ENCODE peak calls at places on chromosomes 11 and 22, in five cellular contexts. One of them, this sample, is unnamed.

GRCh38 chr11:58888579-58888978 is 44.1 kb upstream of the GLYATL2 start:
- DNase-seq in stomach: no peak
- DNase-seq in CD4-positive, CD25-positive, alpha-beta regulatory T cell: no peak
- DNase-seq in aorta: no peak
- DNase-seq in DND-41: no peak
- DNase-seq in this sample: no peak

GRCh38 chr22:26131755-26132154 is 37.5 kb upstream of the SEZ6L start:
- DNase-seq in stomach: no peak
- DNase-seq in CD4-positive, CD25-positive, alpha-beta regulatory T cell: no peak
- DNase-seq in aorta: no peak
- DNase-seq in DND-41: no peak
- DNase-seq in this sample: no peak

GRCh38 chr22:27113211-27114030 is 456.0 kb downstream of the MIAT start:
- DNase-seq in stomach: peak; percentile 52
- DNase-seq in CD4-positive, CD25-positive, alpha-beta regulatory T cell: no peak
- DNase-seq in aorta: peak; percentile 88
- DNase-seq in DND-41: no peak
- DNase-seq in this sample: peak; percentile 66

GRCh38 chr22:24141586-24141985 is 39.7 kb upstream of the SUSD2 start:
- DNase-seq in stomach: no peak
- DNase-seq in CD4-positive, CD25-positive, alpha-beta regulatory T cell: peak; percentile 59
- DNase-seq in aorta: no peak
- DNase-seq in DND-41: no peak
- DNase-seq in this sample: no peak

GRCh38 chr22:27239520-27239919 is 562.0 kb downstream of the MN1 start:
- DNase-seq in stomach: no peak
- DNase-seq in CD4-positive, CD25-positive, alpha-beta regulatory T cell: no peak
- DNase-seq in aorta: no peak
- DNase-seq in DND-41: no peak
- DNase-seq in this sample: no peak

GRCh38 chr11:128777369-128778011 is 83.6 kb downstream of the FLI1 start:
- DNase-seq in stomach: no peak
- DNase-seq in CD4-positive, CD25-positive, alpha-beta regulatory T cell: no peak
- DNase-seq in aorta: no peak
- DNase-seq in DND-41: no peak
- DNase-seq in this sample: no peak

GRCh38 chr22:39856588-39856987 is 37.0 kb downstream of the ENTHD1 start:
- DNase-seq in stomach: no peak
- DNase-seq in CD4-positive, CD25-positive, alpha-beta regulatory T cell: no peak
- DNase-seq in aorta: no peak
- DNase-seq in DND-41: no peak
- DNase-seq in this sample: no peak

GRCh38 chr11:85874265-85874664 is 19.1 kb downstream of the CCDC83 start:
- DNase-seq in stomach: no peak
- DNase-seq in CD4-positive, CD25-positive, alpha-beta regulatory T cell: no peak
- DNase-seq in aorta: no peak
- DNase-seq in DND-41: no peak
- DNase-seq in this sample: no peak

GRCh38 chr11:2562181-2562581 is 117.4 kb downstream of the KCNQ1 start:
- DNase-seq in stomach: peak; percentile 76
- DNase-seq in CD4-positive, CD25-positive, alpha-beta regulatory T cell: no peak
- DNase-seq in aorta: peak; percentile 46
- DNase-seq in DND-41: no peak
- DNase-seq in this sample: peak; percentile 97

GRCh38 chr11:66251811-66252210 is 16.6 kb upstream of the RAB1B start:
- DNase-seq in stomach: no peak
- DNase-seq in CD4-positive, CD25-positive, alpha-beta regulatory T cell: no peak
- DNase-seq in aorta: no peak
- DNase-seq in DND-41: no peak
- DNase-seq in this sample: no peak

GRCh38 chr11:44244649-44245308 is 65.2 kb downstream of the ALX4 start:
- DNase-seq in stomach: no peak
- DNase-seq in CD4-positive, CD25-positive, alpha-beta regulatory T cell: no peak
- DNase-seq in aorta: no peak
- DNase-seq in DND-41: no peak
- DNase-seq in this sample: no peak

GRCh38 chr22:21033895-21034294 is 1.5 kb upstream of the SLC7A4 start:
- DNase-seq in stomach: no peak
- DNase-seq in CD4-positive, CD25-positive, alpha-beta regulatory T cell: no peak
- DNase-seq in aorta: no peak
- DNase-seq in DND-41: no peak
- DNase-seq in this sample: no peak

GRCh38 chr11:2316169-2316962 is 14.6 kb downstream of the TSPAN32 start:
- DNase-seq in stomach: peak; percentile 23
- DNase-seq in CD4-positive, CD25-positive, alpha-beta regulatory T cell: no peak
- DNase-seq in aorta: no peak
- DNase-seq in DND-41: no peak
- DNase-seq in this sample: no peak

GRCh38 chr11:85752890-85753581 is 57.9 kb downstream of the SYTL2 start:
- DNase-seq in stomach: peak; percentile 49
- DNase-seq in CD4-positive, CD25-positive, alpha-beta regulatory T cell: peak; percentile 99
- DNase-seq in aorta: peak; percentile 56
- DNase-seq in DND-41: peak; percentile 93
- DNase-seq in this sample: no peak

GRCh38 chr11:43447124-43447523 is 88.4 kb downstream of the TTC17 start:
- DNase-seq in stomach: no peak
- DNase-seq in CD4-positive, CD25-positive, alpha-beta regulatory T cell: no peak
- DNase-seq in aorta: no peak
- DNase-seq in DND-41: peak; percentile 21
- DNase-seq in this sample: no peak

GRCh38 chr11:130001491-130002351 is 914 bp downstream of the PRDM10 start:
- DNase-seq in stomach: peak; percentile 40
- DNase-seq in CD4-positive, CD25-positive, alpha-beta regulatory T cell: peak; percentile 58
- DNase-seq in aorta: no peak
- DNase-seq in DND-41: peak; percentile 47
- DNase-seq in this sample: peak; percentile 13

GRCh38 chr22:29733362-29734322 is 13.8 kb downstream of the CABP7 start:
- DNase-seq in stomach: no peak
- DNase-seq in CD4-positive, CD25-positive, alpha-beta regulatory T cell: no peak
- DNase-seq in aorta: no peak
- DNase-seq in DND-41: no peak
- DNase-seq in this sample: no peak

GRCh38 chr11:18615628-18616392 is 16.2 kb downstream of the MISFA start:
- DNase-seq in stomach: no peak
- DNase-seq in CD4-positive, CD25-positive, alpha-beta regulatory T cell: peak; percentile 74
- DNase-seq in aorta: no peak
- DNase-seq in DND-41: no peak
- DNase-seq in this sample: no peak

DNA sequence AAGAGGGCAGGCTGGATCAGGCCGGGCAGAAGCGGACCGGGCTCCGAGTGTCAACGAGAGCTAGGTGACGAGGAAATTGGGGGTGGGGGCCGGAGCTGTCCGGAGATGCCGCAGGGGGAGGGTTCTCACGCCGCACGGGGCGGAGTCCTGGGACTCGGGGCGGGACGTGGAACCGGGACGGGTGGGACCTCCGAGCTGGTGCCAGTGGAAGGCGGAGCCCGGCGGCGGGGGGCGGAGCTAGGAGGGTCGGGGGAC is 207 bp downstream of the FKBP2 start:
- DNase-seq in stomach: no peak
- DNase-seq in CD4-positive, CD25-positive, alpha-beta regulatory T cell: no peak
- DNase-seq in aorta: no peak
- DNase-seq in DND-41: no peak
- DNase-seq in this sample: no peak
- H3K4me1 ChIP-seq in stomach: peaks cover 89% of the 10 kb centered on the region
- H3K4me1 ChIP-seq in CD4-positive, CD25-positive, alpha-beta regulatory T cell: peaks cover 45% of the 10 kb centered on the region
- H3K4me1 ChIP-seq in aorta: no peaks in the 10 kb centered on the region
- H3K4me1 ChIP-seq in DND-41: peaks cover 59% of the 10 kb centered on the region
- H3K4me1 ChIP-seq in this sample: peaks cover 21% of the 10 kb centered on the region

DNA sequence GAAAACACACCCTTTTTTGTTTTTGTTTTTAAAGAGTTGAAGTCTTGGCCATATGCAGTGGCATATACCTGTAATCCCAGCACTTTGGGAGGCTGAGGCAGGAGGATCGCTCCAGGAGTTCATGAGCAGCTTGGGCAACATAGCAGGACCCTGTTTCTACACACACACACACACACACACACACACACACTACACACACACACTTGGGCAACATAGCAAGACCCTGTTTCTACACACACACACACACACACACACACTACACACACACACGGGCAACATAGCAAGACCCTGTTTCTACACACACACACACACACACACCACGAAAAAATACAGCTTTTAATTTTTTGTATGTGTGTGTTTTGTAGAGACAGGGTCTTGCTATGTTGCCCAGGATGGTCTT is 54.5 kb downstream of the HIPK3 start:
- DNase-seq in stomach: no peak
- DNase-seq in CD4-positive, CD25-positive, alpha-beta regulatory T cell: no peak
- DNase-seq in aorta: no peak
- DNase-seq in DND-41: no peak
- DNase-seq in this sample: no peak
- H3K4me1 ChIP-seq in stomach: peaks cover 78% of the 10 kb centered on the region
- H3K4me1 ChIP-seq in CD4-positive, CD25-positive, alpha-beta regulatory T cell: peaks cover 12% of the 10 kb centered on the region
- H3K4me1 ChIP-seq in aorta: peaks cover 7% of the 10 kb centered on the region
- H3K4me1 ChIP-seq in DND-41: no peaks in the 10 kb centered on the region
- H3K4me1 ChIP-seq in this sample: peaks cover 13% of the 10 kb centered on the region

GRCh38 chr11:73755670-73756069 is 5.2 kb downstream of the RAB6A start:
- DNase-seq in stomach: no peak
- DNase-seq in CD4-positive, CD25-positive, alpha-beta regulatory T cell: no peak
- DNase-seq in aorta: no peak
- DNase-seq in DND-41: no peak
- DNase-seq in this sample: no peak
- H3K4me1 ChIP-seq in stomach: peaks cover 78% of the 10 kb centered on the region
- H3K4me1 ChIP-seq in CD4-positive, CD25-positive, alpha-beta regulatory T cell: peaks cover 39% of the 10 kb centered on the region
- H3K4me1 ChIP-seq in aorta: peaks cover 2% of the 10 kb centered on the region
- H3K4me1 ChIP-seq in DND-41: peaks cover 25% of the 10 kb centered on the region
- H3K4me1 ChIP-seq in this sample: peaks cover 4% of the 10 kb centered on the region

GRCh38 chr11:20459865-20460264 is 72.3 kb downstream of the PRMT3 start:
- DNase-seq in stomach: no peak
- DNase-seq in CD4-positive, CD25-positive, alpha-beta regulatory T cell: no peak
- DNase-seq in aorta: no peak
- DNase-seq in DND-41: no peak
- DNase-seq in this sample: no peak

GRCh38 chr11:20453657-20454316 is 66.3 kb downstream of the PRMT3 start:
- DNase-seq in stomach: no peak
- DNase-seq in CD4-positive, CD25-positive, alpha-beta regulatory T cell: no peak
- DNase-seq in aorta: no peak
- DNase-seq in DND-41: no peak
- DNase-seq in this sample: no peak

GRCh38 chr11:20457001-20457768 is 69.7 kb downstream of the PRMT3 start:
- DNase-seq in stomach: no peak
- DNase-seq in CD4-positive, CD25-positive, alpha-beta regulatory T cell: no peak
- DNase-seq in aorta: no peak
- DNase-seq in DND-41: no peak
- DNase-seq in this sample: no peak

GRCh38 chr11:20457934-20458333 is 70.4 kb downstream of the PRMT3 start:
- DNase-seq in stomach: no peak
- DNase-seq in CD4-positive, CD25-positive, alpha-beta regulatory T cell: no peak
- DNase-seq in aorta: no peak
- DNase-seq in DND-41: no peak
- DNase-seq in this sample: no peak

DNA sequence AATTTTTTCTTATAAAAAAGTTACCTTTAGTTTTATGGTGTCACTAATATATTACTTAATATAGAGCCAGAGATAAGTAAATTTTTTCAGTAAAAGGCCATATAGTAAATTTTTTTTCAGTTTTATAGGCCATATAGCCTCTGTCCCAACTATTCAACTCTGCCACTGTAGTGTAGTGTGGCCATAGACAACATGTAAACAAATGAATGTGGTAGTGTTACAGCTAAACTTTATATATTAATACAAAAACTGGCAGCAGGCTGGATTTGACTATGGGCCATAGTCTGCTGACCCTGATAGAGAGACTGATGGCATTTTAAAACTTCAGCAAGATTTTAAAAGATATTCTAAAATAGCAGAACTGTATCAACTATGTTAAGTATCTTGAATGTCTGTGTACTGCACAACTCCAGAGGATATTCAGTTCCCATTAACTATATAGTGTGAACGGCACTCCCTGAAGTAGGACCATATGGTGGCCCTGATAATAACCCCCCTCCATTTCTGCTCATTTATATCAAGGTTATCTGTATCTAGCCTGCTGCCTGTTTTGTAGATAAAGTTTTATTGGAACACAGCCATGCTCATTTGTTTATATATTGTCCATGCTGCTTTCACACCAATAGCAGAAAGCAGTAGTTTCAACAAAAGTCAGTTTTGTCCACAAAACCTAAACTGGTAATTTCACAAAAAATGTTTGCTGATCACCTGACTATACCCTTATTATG is 71.6 kb downstream of the PRMT3 start:
- DNase-seq in stomach: no peak
- DNase-seq in CD4-positive, CD25-positive, alpha-beta regulatory T cell: no peak
- DNase-seq in aorta: no peak
- DNase-seq in DND-41: no peak
- DNase-seq in this sample: no peak
- H3K4me1 ChIP-seq in stomach: no peaks in the 10 kb centered on the region
- H3K4me1 ChIP-seq in CD4-positive, CD25-positive, alpha-beta regulatory T cell: no peaks in the 10 kb centered on the region
- H3K4me1 ChIP-seq in aorta: peaks cover 3% of the 10 kb centered on the region
- H3K4me1 ChIP-seq in DND-41: no peaks in the 10 kb centered on the region
- H3K4me1 ChIP-seq in this sample: no peaks in the 10 kb centered on the region

GRCh38 chr11:7520011-7520942 is 6.5 kb downstream of the PPFIBP2 start:
- DNase-seq in stomach: no peak
- DNase-seq in CD4-positive, CD25-positive, alpha-beta regulatory T cell: no peak
- DNase-seq in aorta: no peak
- DNase-seq in DND-41: no peak
- DNase-seq in this sample: no peak
- H3K4me1 ChIP-seq in stomach: peaks cover 36% of the 10 kb centered on the region
- H3K4me1 ChIP-seq in CD4-positive, CD25-positive, alpha-beta regulatory T cell: no peaks in the 10 kb centered on the region
- H3K4me1 ChIP-seq in aorta: no peaks in the 10 kb centered on the region
- H3K4me1 ChIP-seq in DND-41: no peaks in the 10 kb centered on the region
- H3K4me1 ChIP-seq in this sample: no peaks in the 10 kb centered on the region

GRCh38 chr11:132054822-132055221 is 684.4 kb downstream of the NTM start:
- DNase-seq in stomach: no peak
- DNase-seq in CD4-positive, CD25-positive, alpha-beta regulatory T cell: no peak
- DNase-seq in aorta: no peak
- DNase-seq in DND-41: no peak
- DNase-seq in this sample: peak; percentile 14
- H3K4me1 ChIP-seq in stomach: no peaks in the 10 kb centered on the region
- H3K4me1 ChIP-seq in CD4-positive, CD25-positive, alpha-beta regulatory T cell: no peaks in the 10 kb centered on the region
- H3K4me1 ChIP-seq in aorta: no peaks in the 10 kb centered on the region
- H3K4me1 ChIP-seq in DND-41: no peaks in the 10 kb centered on the region
- H3K4me1 ChIP-seq in this sample: peaks cover 12% of the 10 kb centered on the region

GRCh38 chr11:134975866-134976265 is 563.8 kb upstream of the B3GAT1 start:
- DNase-seq in stomach: no peak
- DNase-seq in CD4-positive, CD25-positive, alpha-beta regulatory T cell: no peak
- DNase-seq in aorta: no peak
- DNase-seq in DND-41: no peak
- DNase-seq in this sample: no peak

GRCh38 chr11:134973801-134974200 is 561.8 kb upstream of the B3GAT1 start:
- DNase-seq in stomach: no peak
- DNase-seq in CD4-positive, CD25-positive, alpha-beta regulatory T cell: no peak
- DNase-seq in aorta: no peak
- DNase-seq in DND-41: no peak
- DNase-seq in this sample: no peak

GRCh38 chr11:134976540-134976939 is 564.5 kb upstream of the B3GAT1 start:
- DNase-seq in stomach: no peak
- DNase-seq in CD4-positive, CD25-positive, alpha-beta regulatory T cell: no peak
- DNase-seq in aorta: no peak
- DNase-seq in DND-41: no peak
- DNase-seq in this sample: no peak

DNA sequence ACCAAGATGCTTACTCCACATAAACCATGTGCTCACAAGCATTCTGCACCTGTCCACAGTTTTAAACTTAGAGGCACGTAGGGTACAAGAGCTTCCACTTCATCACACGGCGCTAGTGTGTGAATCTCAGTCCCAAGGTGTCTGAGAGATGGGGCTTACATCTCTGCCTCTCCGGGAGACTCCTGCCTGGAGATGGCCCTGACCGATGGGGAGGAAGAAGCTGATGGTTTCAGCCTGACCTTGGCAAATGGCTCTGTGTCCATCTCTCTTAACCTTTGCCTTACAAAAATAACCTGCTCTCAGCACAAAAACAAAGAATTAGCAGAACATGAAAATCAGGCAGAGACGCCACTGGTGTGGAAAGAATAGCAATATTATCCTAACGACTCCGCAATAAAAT is 559.3 kb upstream of the B3GAT1 start:
- DNase-seq in stomach: no peak
- DNase-seq in CD4-positive, CD25-positive, alpha-beta regulatory T cell: no peak
- DNase-seq in aorta: no peak
- DNase-seq in DND-41: no peak
- DNase-seq in this sample: no peak
- H3K4me1 ChIP-seq in stomach: no peaks in the 10 kb centered on the region
- H3K4me1 ChIP-seq in CD4-positive, CD25-positive, alpha-beta regulatory T cell: no peaks in the 10 kb centered on the region
- H3K4me1 ChIP-seq in aorta: no peaks in the 10 kb centered on the region
- H3K4me1 ChIP-seq in DND-41: no peaks in the 10 kb centered on the region
- H3K4me1 ChIP-seq in this sample: no peaks in the 10 kb centered on the region

This sample was measured in SJCRH30.